ENCODE peak calls at places on chromosome 3, in five cellular contexts. G is SK-N-SH, M is HCT116, K is GM12878, I is K562. L is an unnamed sample. For H4K20me1, the result is how much of the 10 kb centered on the place peaks cover.

GRCh38 chr3:126537116-126537729 is 13.3 kb downstream of the CHST13 start:
- DNase-seq in I (no peak), K (no peak), M (no peak), G (no peak), L (no peak)

GRCh38 chr3:148042663-148043445 is 633.7 kb downstream of the ZIC1 start:
- DNase-seq in M (no peak), I (no peak), G (peak), K (no peak), L (peak)

GRCh38 chr3:194322701-194323174 is 28.4 kb downstream of the CPN2 start:
- DNase-seq in G (no peak), I (peak), M (peak), K (no peak), L (no peak)

GRCh38 chr3:133575121-133575520 is 1.6 kb downstream of the CDV3 start:
- DNase-seq in M (no peak), I (no peak), G (no peak), K (peak), L (peak)

GRCh38 chr3:61903931-61904657 is 342.7 kb downstream of the PTPRG start:
- DNase-seq in G (no peak), I (no peak), K (no peak), M (no peak), L (peak)

GRCh38 chr3:141331370-141332318 is 36.7 kb upstream of the ZBTB38 start:
- DNase-seq in I (peak), G (no peak), K (peak), M (peak), L (peak)

GRCh38 chr3:52280046-52280445 is 1.6 kb upstream of the WDR82 start:
- DNase-seq in G (peak), I (no peak), M (no peak), K (no peak), L (peak)

GRCh38 chr3:32835049-32835371 is 17.2 kb downstream of the TRIM71 start:
- DNase-seq in I (no peak), G (no peak), K (no peak), M (no peak), L (no peak)

GRCh38 chr3:45917146-45917885 is 25.9 kb upstream of the CXCR6 start:
- DNase-seq in K (no peak), M (no peak), I (no peak), G (no peak), L (no peak)

GRCh38 chr3:114863848-114864247 is 283.2 kb downstream of the ZBTB20 start:
- DNase-seq in K (no peak), I (no peak), G (no peak), M (no peak), L (peak)

GRCh38 chr3:41140242-41140641 is 59.1 kb upstream of the CTNNB1 start:
- DNase-seq in M (no peak), I (no peak), K (no peak), G (no peak), L (no peak)

GRCh38 chr3:24158756-24159155 is 213.7 kb downstream of the NR1D2 start:
- DNase-seq in I (no peak), G (no peak), K (no peak), M (no peak), L (no peak)

GRCh38 chr3:52792413-52792812 is 2.2 kb upstream of the ITIH3 start:
- DNase-seq in K (no peak), G (no peak), I (peak), M (no peak), L (no peak)

GRCh38 chr3:66496731-66497130 is 4.1 kb downstream of the LRIG1 start:
- DNase-seq in G (no peak), K (no peak), M (no peak), I (no peak), L (no peak)
- H4K20me1 ChIP-seq in G (under half), K (under half), M (under half), I (under half), L (under half)

GRCh38 chr3:4980229-4981159 is 1.3 kb downstream of the BHLHE40 start:
- DNase-seq in I (peak), K (peak), G (peak), M (peak), L (peak)

GRCh38 chr3:4978966-4979400 is 254 bp upstream of the BHLHE40 start:
- DNase-seq in G (peak), K (peak), M (peak), I (peak), L (peak)

GRCh38 chr3:4978259-4978965 is 825 bp upstream of the BHLHE40 start:
- DNase-seq in M (peak), I (peak), K (peak), G (peak), L (peak)

GRCh38 chr3:4981160-4981687 is 2.0 kb downstream of the BHLHE40 start:
- DNase-seq in I (no peak), K (no peak), M (no peak), G (no peak), L (peak)

DNA sequence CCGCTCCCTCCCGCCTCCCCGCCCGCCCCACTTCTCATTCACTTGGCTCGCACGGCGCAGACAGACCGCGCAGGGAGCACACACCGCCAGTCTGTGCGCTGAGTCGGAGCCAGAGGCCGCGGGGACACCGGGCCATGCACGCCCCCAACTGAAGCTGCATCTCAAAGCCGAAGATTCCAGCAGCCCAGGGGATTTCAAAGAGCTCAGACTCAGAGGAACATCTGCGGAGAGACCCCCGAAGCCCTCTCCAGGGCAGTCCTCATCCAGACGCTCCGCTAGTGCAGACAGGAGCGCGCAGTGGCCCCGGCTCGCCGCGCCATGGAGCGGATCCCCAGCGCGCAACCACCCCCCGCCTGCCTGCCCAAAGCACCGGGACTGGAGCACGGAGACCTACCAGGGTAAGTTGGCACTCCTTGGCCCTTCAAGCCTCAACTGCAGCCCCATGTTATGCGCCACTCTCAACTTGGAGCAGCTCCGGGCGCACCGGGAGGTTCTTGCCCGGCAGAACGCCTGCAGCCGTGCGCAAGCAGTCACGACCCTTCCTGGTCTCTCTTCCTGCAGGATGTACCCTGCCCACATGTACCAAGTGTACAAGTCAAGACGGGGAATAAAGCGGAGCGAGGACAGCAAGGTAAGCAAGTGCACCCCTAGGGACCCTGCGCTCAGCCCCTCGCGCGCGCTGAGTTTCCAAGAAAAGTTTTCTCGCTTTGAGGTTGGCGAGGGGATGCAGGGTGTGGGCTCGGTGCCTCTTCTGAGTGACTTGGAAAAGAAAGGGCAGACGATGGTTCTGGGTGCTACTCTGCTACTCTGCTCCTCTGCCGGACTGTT is at the start of gene BHLHE40:
- DNase-seq in M (no peak), I (no peak), G (peak), K (no peak), L (peak)
- TF ChIP-seq POLR2AphosphoS5 in M (peak), I (peak), G (peak), K (peak), L (peak)

DNA sequence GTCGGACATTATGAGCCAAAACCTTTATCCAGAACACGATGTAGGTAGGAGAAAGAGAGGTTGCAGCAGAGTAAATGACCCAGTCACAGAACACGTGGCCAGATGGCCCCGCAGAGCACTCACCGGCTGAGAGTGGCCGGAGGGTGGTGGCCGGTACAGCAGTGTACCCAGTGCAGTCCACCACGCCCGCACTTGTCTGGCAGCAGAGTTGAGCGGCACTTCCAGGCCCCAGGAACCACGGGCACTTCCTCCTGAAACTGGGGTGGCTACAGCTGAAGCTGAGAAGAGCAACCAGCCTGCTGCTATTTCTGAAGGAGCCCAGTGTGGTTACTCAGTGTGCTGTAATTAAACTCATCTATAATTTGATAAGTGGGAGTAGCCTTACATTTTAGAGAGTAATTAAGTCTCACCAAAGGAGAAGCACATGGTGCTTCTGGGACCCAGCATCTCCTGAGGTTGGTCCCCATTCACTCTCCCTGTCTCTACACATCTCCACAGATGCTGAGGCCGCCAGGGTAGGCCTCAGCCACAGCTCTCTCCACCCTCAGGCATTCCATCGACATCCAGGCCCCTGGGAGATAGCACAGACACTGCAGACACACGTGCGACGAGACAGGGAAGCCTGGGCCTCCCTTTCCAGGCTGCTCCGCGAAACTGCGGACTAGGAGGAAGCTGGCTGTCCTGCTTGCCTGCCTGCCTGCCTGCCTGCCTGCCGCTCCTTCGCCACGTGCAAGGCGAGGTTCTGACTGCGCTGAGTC is 49.8 kb downstream of the BDH1 start:
- DNase-seq in G (peak), M (no peak), I (no peak), K (no peak), L (no peak)
- H4K20me1 ChIP-seq in G (under half), M (under half), I (under half), K (under half), L (under half)

GRCh38 chr3:4416961-4417360 is 50.1 kb downstream of the SUMF1 start:
- DNase-seq in M (peak), I (no peak), G (peak), K (no peak), L (peak)
- TF ChIP-seq POLR2AphosphoS5 in M (no peak), I (no peak), G (peak), K (no peak), L (no peak)

GRCh38 chr3:152287898-152288576 is 19.3 kb downstream of the MBNL1 start:
- DNase-seq in G (no peak), K (no peak), M (no peak), I (no peak), L (no peak)
- H4K20me1 ChIP-seq in G (half or more), K (under half), M (under half), I (under half), L (under half)

GRCh38 chr3:196055683-196056270 is 26.1 kb downstream of the TFRC start:
- DNase-seq in G (no peak), I (no peak), K (no peak), M (no peak), L (no peak)
- TF ChIP-seq POLR2AphosphoS5 in G (no peak), I (peak), K (no peak), M (no peak), L (no peak)

GRCh38 chr3:122497425-122497824 is 17.3 kb downstream of the KPNA1 start:
- DNase-seq in M (peak), I (no peak), G (no peak), K (peak), L (no peak)
- H4K20me1 ChIP-seq in M (under half), I (under half), G (half or more), K (under half), L (under half)

GRCh38 chr3:16514021-16514700 is 662 bp upstream of the RFTN1 start:
- DNase-seq in K (no peak), M (no peak), I (no peak), G (no peak), L (no peak)
- TF ChIP-seq POLR2AphosphoS5 in K (peak), M (no peak), I (no peak), G (no peak), L (no peak)

L was measured in endothelial cell of umbilical vein.